ENCODE peak calls at places on chromosomes 2 and 18, in ten cellular contexts. N is NCI-H1092; W is NCI-H1417; U is hypothalamus; V is A172; E is tibial artery; B is nucleus accumbens; M is hepatic stellate cell; G is activated T-helper 1 cell treated with anti-CD3 and anti-CD28 coated beads, Interleukin-12 subunit alpha, Interleukin-12 subunit beta, Interleukin-2, Interleukin-4 antibody, amounts not matched to agents 30 ng/mL and 10 ng/mL and 1 ng/mL, durations not matched to agents 14 hours and 24 hours and 36 hours; P is stimulated activated CD8-positive, alpha-beta memory T cell treated with anti-CD3 and anti-CD28 coated beads, Interleukin-7, amount 100 ng/mL, for 1 hour. O is an unnamed sample.

GRCh38 chr18:13318644-13319501 is 100.3 kb downstream of the LDLRAD4 start:
- DNase-seq in N (no peak), W (no peak), U (no peak), V (peak; percentile 33), E (no peak), B (no peak), M (no peak), G (no peak), P (no peak), O (no peak)

GRCh38 chr2:234133004-234133403 is 82.5 kb downstream of the SPP2 start:
- DNase-seq in N (no peak), W (peak; percentile 9), U (no peak), V (peak; percentile 70), E (no peak), B (no peak), M (no peak), G (no peak), P (no peak), O (no peak)

GRCh38 chr18:34942276-34942675 is 98.9 kb upstream of the MAPRE2 start:
- DNase-seq in N (no peak), W (no peak), U (no peak), V (no peak), E (no peak), B (no peak), M (no peak), G (no peak), P (no peak), O (no peak)

GRCh38 chr2:98324181-98324580 is 22.1 kb upstream of the CNGA3 start:
- DNase-seq in N (no peak), W (no peak), U (no peak), V (peak; percentile 22), E (no peak), B (no peak), M (no peak), G (no peak), P (no peak), O (no peak)

GRCh38 chr2:888211-888801 is 62.3 kb upstream of the SNTG2 start:
- DNase-seq in N (no peak), W (no peak), U (no peak), V (no peak), E (no peak), B (no peak), M (no peak), G (no peak), P (no peak), O (no peak)

GRCh38 chr2:108403494-108403893 is 25.7 kb downstream of the SULT1C4 start:
- DNase-seq in N (no peak), W (no peak), U (no peak), V (peak; percentile 89), E (no peak), B (no peak), M (peak; percentile 20), G (no peak), P (no peak), O (no peak)

GRCh38 chr18:66511810-66512209 is 92.1 kb downstream of the CDH19 start:
- DNase-seq in N (no peak), W (no peak), U (no peak), V (peak; percentile 57), E (no peak), B (no peak), M (no peak), G (no peak), P (no peak), O (no peak)

GRCh38 chr18:58064406-58064998 is 20.5 kb downstream of the NEDD4L start:
- DNase-seq in N (no peak), W (no peak), U (no peak), V (no peak), E (no peak), B (no peak), M (no peak), G (no peak), P (no peak), O (no peak)

GRCh38 chr2:206176886-206177285 is 17.2 kb downstream of the EEF1B2 start:
- DNase-seq in N (no peak), W (no peak), U (no peak), V (no peak), E (no peak), B (no peak), M (no peak), G (no peak), P (no peak), O (no peak)

GRCh38 chr2:215713393-215713792 is 277.5 kb upstream of the FN1 start:
- DNase-seq in N (no peak), W (no peak), U (no peak), V (peak; percentile 25), E (no peak), B (no peak), M (peak; percentile 20), G (no peak), P (no peak), O (no peak)

GRCh38 chr2:14632133-14632936 is at the start of gene LRATD1:
- DNase-seq in N (peak; percentile 62), W (peak; percentile 97), U (peak; percentile 51), V (no peak), E (peak; percentile 78), B (peak; percentile 29), M (peak; percentile 70), G (no peak), P (no peak), O (no peak)

GRCh38 chr2:160334028-160334729 is 134.1 kb upstream of the ITGB6 start:
- DNase-seq in N (no peak), W (no peak), U (no peak), V (no peak), E (no peak), B (no peak), M (no peak), G (no peak), P (no peak), O (no peak)

GRCh38 chr2:163637876-163638275 is 97.9 kb downstream of the FIGN start:
- DNase-seq in N (no peak), W (no peak), U (no peak), V (no peak), E (no peak), B (no peak), M (no peak), G (no peak), P (no peak), O (no peak)

GRCh38 chr2:19579466-19579865 is 221.0 kb upstream of the OSR1 start:
- DNase-seq in N (no peak), W (no peak), U (no peak), V (no peak), E (no peak), B (no peak), M (no peak), G (no peak), P (no peak), O (no peak)

GRCh38 chr2:177383935-177384334 is 8.6 kb upstream of the AGPS start:
- DNase-seq in N (no peak), W (no peak), U (no peak), V (no peak), E (no peak), B (no peak), M (no peak), G (no peak), P (no peak), O (no peak)

O was measured in GOT3.